ENCODE peak calls at places on chromosomes 4 and X, in six cellular contexts. X is uterus, K is fibroblast of lung, N is heart right ventricle, H is pancreas, I is keratinocyte. V is an unnamed sample.

GRCh38 chr4:30370105-30370504 is 350.1 kb upstream of the PCDH7 start:
- DNase-seq in X (no peak), K (no peak), N (no peak), H (no peak), I (no peak), V (no peak)

GRCh38 chrX:143664302-143664701 is 28.4 kb upstream of the SLITRK4 start:
- DNase-seq in X (no peak), K (peak; percentile 1), N (no peak), H (no peak), I (no peak), V (peak; percentile 54)

GRCh38 chr4:174999407-174999806 is 81.2 kb downstream of the ADAM29 start:
- DNase-seq in X (no peak), K (peak; percentile 51), N (no peak), H (no peak), I (no peak), V (peak; percentile 14)

GRCh38 chr4:52997132-52997416 is 135.0 kb downstream of the RASL11B start:
- DNase-seq in X (no peak), K (peak; percentile 53), N (no peak), H (no peak), I (no peak), V (peak; percentile 37)

GRCh38 chr4:61921890-61922289 is 721.8 kb downstream of the ADGRL3 start:
- DNase-seq in X (no peak), K (no peak), N (no peak), H (no peak), I (no peak), V (no peak)

GRCh38 chr4:134027931-134028330 is 173.7 kb downstream of the PABPC4L start:
- DNase-seq in X (no peak), K (peak; percentile 94), N (no peak), H (no peak), I (no peak), V (peak; percentile 62)

GRCh38 chrX:106955004-106955772 is 35.0 kb downstream of the CLDN2 start:
- DNase-seq in X (no peak), K (peak; percentile 44), N (no peak), H (no peak), I (no peak), V (peak; percentile 51)

GRCh38 chr4:120691106-120691505 is 231.4 kb downstream of the PRDM5 start:
- DNase-seq in X (no peak), K (peak; percentile 70), N (no peak), H (no peak), I (no peak), V (peak; percentile 31)

GRCh38 chrX:134688181-134688580 is 29.9 kb upstream of the PLAC1 start:
- DNase-seq in X (no peak), K (peak; percentile 29), N (no peak), H (no peak), I (no peak), V (peak; percentile 34)

GRCh38 chrX:11540532-11541377 is 125.0 kb downstream of the ARHGAP6 start:
- DNase-seq in X (no peak), K (no peak), N (peak; percentile 3), H (no peak), I (no peak), V (no peak)

GRCh38 chrX:130095249-130095648 is 15.0 kb downstream of the ELF4 start:
- DNase-seq in X (no peak), K (no peak), N (no peak), H (no peak), I (no peak), V (no peak)
- H3K27me3 ChIP-seq in X (no peaks in the 10 kb centered on the region), K (no peaks in the 10 kb centered on the region), N (no peaks in the 10 kb centered on the region), H (no peaks in the 10 kb centered on the region), I (no peaks in the 10 kb centered on the region), V (no peaks in the 10 kb centered on the region)

GRCh38 chrX:33831211-33831610 is 300.9 kb downstream of the FAM47A start:
- DNase-seq in X (no peak), K (no peak), N (no peak), H (no peak), I (no peak), V (no peak)
- H3K27me3 ChIP-seq in X (no peaks in the 10 kb centered on the region), K (no peaks in the 10 kb centered on the region), N (no peaks in the 10 kb centered on the region), H (peaks cover 8% of the 10 kb centered on the region), I (no peaks in the 10 kb centered on the region), V (no peaks in the 10 kb centered on the region)

GRCh38 chr4:148166132-148166531 is 276.1 kb downstream of the NR3C2 start:
- DNase-seq in X (no peak), K (peak; percentile 4), N (no peak), H (no peak), I (no peak), V (peak; percentile 75)
- H3K27me3 ChIP-seq in X (no peaks in the 10 kb centered on the region), K (no peaks in the 10 kb centered on the region), N (no peaks in the 10 kb centered on the region), H (no peaks in the 10 kb centered on the region), I (no peaks in the 10 kb centered on the region), V (no peaks in the 10 kb centered on the region)

GRCh38 chr4:121742794-121743193 is 22.2 kb downstream of the SMIM43 start:
- DNase-seq in X (no peak), K (no peak), N (no peak), H (no peak), I (no peak), V (no peak)
- H3K27me3 ChIP-seq in X (no peaks in the 10 kb centered on the region), K (no peaks in the 10 kb centered on the region), N (no peaks in the 10 kb centered on the region), H (no peaks in the 10 kb centered on the region), I (no peaks in the 10 kb centered on the region), V (no peaks in the 10 kb centered on the region)

GRCh38 chr4:6722891-6723290 is 6.9 kb downstream of the BLOC1S4 start:
- DNase-seq in X (no peak), K (no peak), N (no peak), H (no peak), I (no peak), V (no peak)
- H3K27me3 ChIP-seq in X (no peaks in the 10 kb centered on the region), K (no peaks in the 10 kb centered on the region), N (no peaks in the 10 kb centered on the region), H (no peaks in the 10 kb centered on the region), I (no peaks in the 10 kb centered on the region), V (no peaks in the 10 kb centered on the region)

GRCh38 chr4:8647094-8647570 is 54.6 kb downstream of the CPZ start:
- DNase-seq in X (peak; percentile 3), K (no peak), N (no peak), H (no peak), I (no peak), V (no peak)
- H3K27me3 ChIP-seq in X (no peaks in the 10 kb centered on the region), K (no peaks in the 10 kb centered on the region), N (peaks cover 5% of the 10 kb centered on the region), H (no peaks in the 10 kb centered on the region), I (no peaks in the 10 kb centered on the region), V (peaks cover 40% of the 10 kb centered on the region)

GRCh38 chr4:184382189-184382846 is 92.0 kb downstream of the IRF2 start:
- DNase-seq in X (no peak), K (no peak), N (no peak), H (no peak), I (no peak), V (no peak)
- H3K27me3 ChIP-seq in X (no peaks in the 10 kb centered on the region), K (no peaks in the 10 kb centered on the region), N (no peaks in the 10 kb centered on the region), H (no peaks in the 10 kb centered on the region), I (no peaks in the 10 kb centered on the region), V (no peaks in the 10 kb centered on the region)

GRCh38 chr4:8856835-8857590 is 14.6 kb downstream of the HMX1 start:
- DNase-seq in X (no peak), K (no peak), N (no peak), H (no peak), I (no peak), V (no peak)
- H3K27me3 ChIP-seq in X (no peaks in the 10 kb centered on the region), K (peaks cover 61% of the 10 kb centered on the region), N (peaks cover 98% of the 10 kb centered on the region), H (peaks cover 69% of the 10 kb centered on the region), I (peaks cover 81% of the 10 kb centered on the region), V (peaks cover 73% of the 10 kb centered on the region)

V was measured in adipocyte.